ENCODE peak calls at places on chromosome 16, in five cellular contexts. L, U, M, S and Y are unnamed samples.

GRCh38 chr16:81151648-81152047 is 55.5 kb upstream of the GCSH start:
- DNase-seq in U (no peak), L (no peak), S (no peak), M (no peak), Y (no peak)

GRCh38 chr16:3496386-3496785 is 1.1 kb upstream of the C16orf90 start:
- DNase-seq in S (no peak), U (no peak), M (no peak), L (no peak), Y (no peak)

GRCh38 chr16:78567713-78568112 is 468.3 kb downstream of the WWOX start:
- DNase-seq in U (no peak), M (no peak), S (no peak), L (no peak), Y (no peak)

GRCh38 chr16:27973678-27974077 is 89.8 kb downstream of the GSG1L start:
- DNase-seq in L (peak; percentile 30), M (peak; percentile 22), S (no peak), U (no peak), Y (no peak)

GRCh38 chr16:72877374-72878028 is 170.4 kb downstream of the ZFHX3 start:
- DNase-seq in S (no peak), M (no peak), L (no peak), U (peak; percentile 83), Y (no peak)

GRCh38 chr16:48622456-48623303 is 12.7 kb upstream of the N4BP1 start:
- DNase-seq in U (no peak), S (no peak), L (no peak), M (no peak), Y (no peak)

GRCh38 chr16:64313726-64314125 is 808.1 kb downstream of the CDH11 start:
- DNase-seq in S (no peak), U (no peak), L (no peak), M (no peak), Y (no peak)

GRCh38 chr16:72501739-72502653 is 330.0 kb upstream of the PMFBP1 start:
- DNase-seq in U (peak; percentile 56), M (peak; percentile 76), L (peak; percentile 75), S (peak; percentile 47), Y (peak; percentile 15)

GRCh38 chr16:87436225-87437172 is 44.4 kb downstream of the MAP1LC3B start:
- DNase-seq in S (no peak), L (peak; percentile 77), U (no peak), M (no peak), Y (no peak)

GRCh38 chr16:75860654-75861053 is 134.4 kb upstream of the CPHXL start:
- DNase-seq in S (no peak), U (no peak), M (peak; percentile 28), L (peak; percentile 29), Y (no peak)

GRCh38 chr16:54407596-54407995 is 121.0 kb upstream of the IRX3 start:
- DNase-seq in M (no peak), L (no peak), U (no peak), S (no peak), Y (no peak)

GRCh38 chr16:60151987-60152386 is 1417.9 kb upstream of the GOT2 start:
- DNase-seq in M (no peak), U (no peak), S (no peak), L (no peak), Y (no peak)

GRCh38 chr16:82728901-82729300 is 102.1 kb downstream of the CDH13 start:
- DNase-seq in M (no peak), U (no peak), L (no peak), S (no peak), Y (no peak)

GRCh38 chr16:83633285-83633684 is 174.5 kb upstream of the HSBP1 start:
- DNase-seq in S (no peak), U (no peak), M (no peak), L (no peak), Y (no peak)

GRCh38 chr16:26645629-26646028 is 421.1 kb upstream of the C16orf82 start:
- DNase-seq in S (peak; percentile 43), M (peak; percentile 71), L (peak; percentile 9), U (no peak), Y (no peak)

GRCh38 chr16:54374136-54374535 is 87.5 kb upstream of the IRX3 start:
- DNase-seq in S (no peak), M (no peak), L (no peak), U (no peak), Y (no peak)

GRCh38 chr16:81519298-81520150 is 74.9 kb downstream of the CMIP start:
- DNase-seq in U (no peak), S (no peak), M (no peak), L (no peak), Y (peak; percentile 30)

GRCh38 chr16:88325976-88326375 is 56.8 kb upstream of the ZNF469 start:
- DNase-seq in L (no peak), M (no peak), S (no peak), U (no peak), Y (no peak)

GRCh38 chr16:11668590-11669379 is 530 bp downstream of the SNN start:
- DNase-seq in M (peak; percentile 72), U (no peak), L (peak; percentile 70), S (no peak), Y (no peak)

GRCh38 chr16:51951668-51952298 is 595.2 kb downstream of the TOX3 start:
- DNase-seq in M (peak; percentile 64), U (no peak), S (no peak), L (no peak), Y (no peak)

GRCh38 chr16:69423189-69423588 is 1.2 kb upstream of the CYB5B start:
- DNase-seq in L (no peak), M (peak; percentile 17), S (no peak), U (no peak), Y (no peak)
- TF ChIP-seq REST in L (no peak), M (no peak), S (no peak), U (no peak), Y (no peak)

DNA sequence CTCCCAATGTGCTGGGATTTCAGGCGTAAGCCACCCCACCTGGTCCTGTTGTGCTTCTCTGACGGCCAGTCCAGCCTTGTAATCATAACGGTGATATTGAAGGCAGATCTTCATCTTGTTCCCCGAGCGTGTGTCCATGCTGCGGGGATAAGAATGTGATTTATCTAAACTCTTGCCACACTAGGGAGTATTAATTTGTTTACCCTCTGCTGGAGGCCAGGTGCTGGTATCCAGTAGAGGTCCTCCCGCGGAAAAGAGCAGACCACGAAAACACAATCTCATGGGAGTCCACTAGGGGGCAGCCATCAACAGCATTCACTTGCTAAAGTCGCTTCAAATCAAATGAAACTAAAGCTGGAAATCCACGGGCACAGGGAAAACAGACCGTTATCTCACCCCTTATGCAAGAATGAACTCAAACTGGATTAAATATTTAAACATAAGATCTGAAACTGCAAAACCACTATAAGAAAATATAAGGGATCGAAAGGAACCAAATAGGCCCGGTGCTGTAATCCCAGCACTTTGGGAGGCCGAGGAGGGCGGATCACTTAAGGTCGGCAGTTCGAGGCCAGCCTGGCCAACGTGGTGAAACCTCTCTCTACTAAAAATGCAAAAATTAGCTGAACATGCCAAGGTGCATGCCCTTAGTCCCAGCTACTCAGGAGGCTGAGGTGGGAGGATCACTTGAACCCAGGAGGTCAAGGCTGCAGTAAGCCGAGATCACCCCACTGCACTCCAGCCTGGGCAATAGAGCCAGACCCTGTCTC is 22.3 kb upstream of the RBBP6 start:
- DNase-seq in M (peak; percentile 92), L (peak; percentile 71), S (peak; percentile 77), U (peak; percentile 78), Y (peak; percentile 71)
- H3K4me3 ChIP-seq in M (no peak overlapping the region), L (no peak overlapping the region), S (no peak overlapping the region), U (peak overlapping the region; percentile 34), Y (no peak overlapping the region)

GRCh38 chr16:537415-538335 is 10.2 kb downstream of the CAPN15 start:
- DNase-seq in M (no peak), U (no peak), L (peak; percentile 60), S (no peak), Y (no peak)
- TF ChIP-seq CTCF in M (no peak), U (no peak), L (no peak), S (no peak), Y (no peak)

GRCh38 chr16:67257486-67258159 is 8.8 kb downstream of the SLC9A5 start:
- DNase-seq in M (no peak), U (no peak), S (no peak), L (no peak), Y (no peak)

GRCh38 chr16:67256701-67257230 is 8.0 kb downstream of the SLC9A5 start:
- DNase-seq in L (no peak), M (no peak), U (no peak), S (no peak), Y (no peak)

GRCh38 chr16:67260426-67261063 is 11.8 kb downstream of the SLC9A5 start:
- DNase-seq in S (peak; percentile 29), M (peak; percentile 65), U (no peak), L (peak; percentile 68), Y (no peak)

GRCh38 chr16:67259705-67260104 is 10.9 kb downstream of the SLC9A5 start:
- DNase-seq in S (no peak), L (no peak), U (no peak), M (no peak), Y (no peak)

GRCh38 chr16:67258160-67258835 is 9.5 kb downstream of the SLC9A5 start:
- DNase-seq in L (no peak), U (no peak), M (no peak), S (no peak), Y (no peak)
- TF ChIP-seq REST in L (no peak), U (no peak), M (no peak), S (no peak), Y (no peak)

DNA sequence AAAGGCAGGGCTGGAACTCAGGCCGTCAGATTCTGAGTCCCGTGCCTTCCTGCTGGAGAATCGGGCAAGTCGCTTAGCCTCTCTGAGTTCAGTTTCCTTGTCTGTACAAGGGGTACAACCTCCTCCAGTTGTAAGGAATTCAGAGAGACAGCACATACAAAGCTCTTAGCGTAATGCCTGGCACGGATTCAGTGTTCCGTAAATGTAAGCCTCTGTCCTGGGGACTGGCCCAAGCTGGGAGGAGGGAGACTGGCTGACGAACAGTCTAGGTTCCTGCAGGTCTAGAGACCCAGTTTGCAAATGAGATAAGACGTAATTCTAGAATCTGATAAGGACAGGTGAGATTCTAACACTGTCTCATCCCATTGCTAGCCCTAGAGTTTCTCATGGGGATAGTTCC is 9.9 kb downstream of the METTL22 start:
- DNase-seq in U (no peak), M (no peak), S (no peak), L (no peak), Y (no peak)
- H3K4me3 ChIP-seq in U (no peak overlapping the region), M (no peak overlapping the region), S (no peak overlapping the region), L (no peak overlapping the region), Y (no peak overlapping the region)

DNA sequence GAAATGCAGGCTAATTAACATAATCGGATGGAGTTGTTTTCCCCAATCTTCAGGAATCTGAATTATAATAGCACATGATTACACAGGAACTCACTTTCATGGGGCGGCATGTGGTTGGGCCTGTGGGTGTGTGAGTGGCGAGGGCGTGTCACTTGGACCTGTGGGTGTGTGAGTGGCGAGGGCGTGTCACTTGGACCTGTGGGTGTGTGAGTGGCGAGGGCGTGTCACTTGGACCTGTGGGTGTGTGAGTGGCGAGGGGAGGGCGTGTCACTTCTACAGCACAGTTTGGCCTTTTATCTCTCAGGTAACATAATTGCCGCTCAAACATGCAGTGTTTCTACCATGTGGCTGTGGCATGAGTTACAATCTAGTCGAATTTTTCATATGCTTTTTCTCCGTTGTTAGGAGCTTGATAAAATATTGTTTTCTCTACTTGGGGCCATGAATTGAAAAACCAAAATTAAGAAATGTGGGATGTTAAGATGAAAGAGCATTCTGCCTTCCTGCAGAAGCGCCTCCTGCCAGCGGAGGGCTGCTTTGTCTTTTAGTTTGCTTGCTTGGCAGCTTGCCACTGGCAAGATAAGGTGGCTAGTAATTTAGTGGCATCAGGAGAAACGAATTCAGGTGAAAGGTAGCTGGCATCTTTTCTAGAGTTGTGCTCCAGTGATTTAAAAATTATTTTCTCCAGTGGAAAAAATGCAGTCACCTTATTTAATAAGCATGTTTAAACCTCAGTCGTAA is 36.2 kb downstream of the USP10 start:
- DNase-seq in M (no peak), U (no peak), L (peak; percentile 51), S (no peak), Y (no peak)
- TF ChIP-seq CTCF in M (no peak), U (no peak), L (no peak), S (no peak), Y (no peak)

GRCh38 chr16:2432286-2432685 is 3.0 kb downstream of the CCNF start:
- DNase-seq in S (no peak), U (no peak), L (no peak), M (no peak), Y (no peak)
- TF ChIP-seq REST in S (no peak), U (no peak), L (no peak), M (no peak), Y (no peak)